ENCODE peak calls at places on chromosomes 6 and 20, in six cellular contexts. R, S, I, T, H and K are unnamed samples.

GRCh38 chr6:157241411-157241979 is 81.8 kb downstream of the TMEM242 start:
- DNase-seq in R (no peak), S (no peak), I (no peak), T (no peak), H (no peak), K (no peak)

GRCh38 chr6:80438728-80439127 is 332.3 kb downstream of the BCKDHB start:
- DNase-seq in R (no peak), S (peak), I (no peak), T (no peak), H (no peak), K (no peak)

GRCh38 chr6:19613678-19614077 is 223.5 kb upstream of the ID4 start:
- DNase-seq in R (no peak), S (no peak), I (no peak), T (peak), H (no peak), K (no peak)

GRCh38 chr6:106514281-106514885 is 114.9 kb downstream of the RTN4IP1 start:
- DNase-seq in R (no peak), S (no peak), I (no peak), T (no peak), H (no peak), K (no peak)

GRCh38 chr6:116949964-116950363 is 72.9 kb downstream of the RFX6 start:
- DNase-seq in R (no peak), S (no peak), I (no peak), T (no peak), H (no peak), K (no peak)

GRCh38 chr20:24425523-24425922 is 43.9 kb upstream of the SYNDIG1 start:
- DNase-seq in R (no peak), S (no peak), I (no peak), T (no peak), H (no peak), K (no peak)

GRCh38 chr20:9112541-9113515 is 43.9 kb downstream of the PLCB4 start:
- DNase-seq in R (no peak), S (peak), I (no peak), T (no peak), H (no peak), K (no peak)

GRCh38 chr20:34260208-34260942 is 19.2 kb downstream of the ASIP start:
- DNase-seq in R (no peak), S (peak), I (no peak), T (no peak), H (no peak), K (no peak)

GRCh38 chr6:144286503-144287393 is 1.6 kb downstream of the UTRN start:
- DNase-seq in R (no peak), S (peak), I (peak), T (peak), H (peak), K (no peak)

GRCh38 chr20:23086056-23086551 is at the start of gene CD93:
- DNase-seq in R (peak), S (no peak), I (no peak), T (no peak), H (peak), K (no peak)

GRCh38 chr6:155248021-155249001 is 15.5 kb upstream of the CLDN20 start:
- DNase-seq in R (peak), S (peak), I (peak), T (peak), H (no peak), K (no peak)

GRCh38 chr6:137677714-137678113 is 183.5 kb upstream of the OLIG3 start:
- DNase-seq in R (no peak), S (peak), I (peak), T (no peak), H (no peak), K (no peak)

GRCh38 chr20:57460781-57461465 is 64.0 kb downstream of the CTCFL start:
- DNase-seq in R (no peak), S (no peak), I (no peak), T (no peak), H (no peak), K (no peak)

GRCh38 chr6:63806573-63806913 is 170.9 kb downstream of the PHF3 start:
- DNase-seq in R (no peak), S (no peak), I (no peak), T (no peak), H (no peak), K (no peak)

GRCh38 chr6:36682328-36683144 is 4.0 kb downstream of the CDKN1A start:
- DNase-seq in R (peak), S (no peak), I (peak), T (no peak), H (peak), K (no peak)

GRCh38 chr20:19786311-19786710 is 28.3 kb downstream of the RIN2 start:
- DNase-seq in R (no peak), S (peak), I (peak), T (no peak), H (no peak), K (no peak)

GRCh38 chr6:30883743-30884520 is at the start of gene DDR1:
- DNase-seq in R (peak), S (peak), I (peak), T (peak), H (peak), K (no peak)

GRCh38 chr6:101090281-101090680 is 209.2 kb upstream of the ASCC3 start:
- DNase-seq in R (no peak), S (no peak), I (no peak), T (no peak), H (no peak), K (no peak)

GRCh38 chr6:163507965-163508364 is 93.4 kb downstream of the QKI start:
- DNase-seq in R (no peak), S (peak), I (no peak), T (no peak), H (no peak), K (no peak)

GRCh38 chr6:111486921-111487320 is 3.9 kb upstream of the REV3L start:
- DNase-seq in R (no peak), S (no peak), I (no peak), T (no peak), H (no peak), K (no peak)